ENCODE peak calls at places on chromosomes 11 and 22, in five cellular contexts. One of them, this sample, is unnamed.

GRCh38 chr11:3994030-3994640 is 100.5 kb upstream of the RRM1 start:
- DNase-seq in neural crest cell: no peak
- DNase-seq in endodermal cell: no peak
- DNase-seq in left lung: no peak
- DNase-seq in fibroblast of pulmonary artery: no peak
- DNase-seq in this sample: no peak

GRCh38 chr11:17734418-17734911 is at the start of gene KCNC1:
- DNase-seq in left lung: peak; percentile 26
- DNase-seq in neural crest cell: peak; percentile 60
- DNase-seq in fibroblast of pulmonary artery: peak; percentile 33
- DNase-seq in endodermal cell: peak; percentile 77
- DNase-seq in this sample: peak; percentile 86

GRCh38 chr11:26862801-26863200 is 131.1 kb upstream of the FIBIN start:
- DNase-seq in neural crest cell: no peak
- DNase-seq in fibroblast of pulmonary artery: no peak
- DNase-seq in left lung: no peak
- DNase-seq in endodermal cell: no peak
- DNase-seq in this sample: no peak

GRCh38 chr11:48150213-48150612 is 66.4 kb upstream of the OR4B1 start:
- DNase-seq in neural crest cell: no peak
- DNase-seq in endodermal cell: no peak
- DNase-seq in fibroblast of pulmonary artery: peak; percentile 82
- DNase-seq in left lung: no peak
- DNase-seq in this sample: no peak

GRCh38 chr11:74992852-74993251 is 4.1 kb downstream of the NEU3 start:
- DNase-seq in left lung: no peak
- DNase-seq in fibroblast of pulmonary artery: no peak
- DNase-seq in neural crest cell: no peak
- DNase-seq in endodermal cell: no peak
- DNase-seq in this sample: no peak

GRCh38 chr11:130847517-130847916 is 68.8 kb downstream of the SNX19 start:
- DNase-seq in neural crest cell: no peak
- DNase-seq in endodermal cell: no peak
- DNase-seq in left lung: no peak
- DNase-seq in fibroblast of pulmonary artery: peak; percentile 75
- DNase-seq in this sample: no peak

GRCh38 chr11:118872403-118872821 is 11.3 kb upstream of the CXCR5 start:
- DNase-seq in endodermal cell: no peak
- DNase-seq in left lung: no peak
- DNase-seq in neural crest cell: no peak
- DNase-seq in fibroblast of pulmonary artery: no peak
- DNase-seq in this sample: no peak

GRCh38 chr11:100639140-100639539 is 47.9 kb upstream of the ARHGAP42 start:
- DNase-seq in left lung: no peak
- DNase-seq in endodermal cell: peak; percentile 53
- DNase-seq in fibroblast of pulmonary artery: peak; percentile 26
- DNase-seq in neural crest cell: peak; percentile 33
- DNase-seq in this sample: no peak

GRCh38 chr11:121706884-121707283 is 254.1 kb upstream of the SORL1-AS1 start:
- DNase-seq in fibroblast of pulmonary artery: no peak
- DNase-seq in neural crest cell: no peak
- DNase-seq in left lung: no peak
- DNase-seq in endodermal cell: no peak
- DNase-seq in this sample: no peak

GRCh38 chr11:122910775-122911174 is 28.2 kb downstream of the JHY start:
- DNase-seq in fibroblast of pulmonary artery: peak; percentile 45
- DNase-seq in neural crest cell: no peak
- DNase-seq in left lung: no peak
- DNase-seq in endodermal cell: no peak
- DNase-seq in this sample: no peak

GRCh38 chr22:26550498-26551033 is 38.3 kb upstream of the TFIP11 start:
- DNase-seq in endodermal cell: peak; percentile 65
- DNase-seq in left lung: peak; percentile 78
- DNase-seq in fibroblast of pulmonary artery: peak; percentile 75
- DNase-seq in neural crest cell: no peak
- DNase-seq in this sample: no peak

GRCh38 chr11:86816251-86816726 is 15.9 kb downstream of the PRSS23 start:
- DNase-seq in fibroblast of pulmonary artery: peak; percentile 84
- DNase-seq in left lung: no peak
- DNase-seq in endodermal cell: no peak
- DNase-seq in neural crest cell: no peak
- DNase-seq in this sample: no peak

GRCh38 chr11:23404225-23405160 is 544.2 kb upstream of the CCDC179 start:
- DNase-seq in left lung: no peak
- DNase-seq in endodermal cell: no peak
- DNase-seq in neural crest cell: no peak
- DNase-seq in fibroblast of pulmonary artery: no peak
- DNase-seq in this sample: no peak

GRCh38 chr11:108895579-108896480 is 231.0 kb downstream of the DDX10 start:
- DNase-seq in left lung: no peak
- DNase-seq in neural crest cell: no peak
- DNase-seq in fibroblast of pulmonary artery: peak; percentile 60
- DNase-seq in endodermal cell: no peak
- DNase-seq in this sample: no peak

GRCh38 chr11:118379497-118379896 is 20.1 kb downstream of the UBE4A start:
- DNase-seq in neural crest cell: no peak
- DNase-seq in endodermal cell: no peak
- DNase-seq in left lung: no peak
- DNase-seq in fibroblast of pulmonary artery: no peak
- DNase-seq in this sample: no peak

GRCh38 chr11:127114035-127114434 is 113.5 kb upstream of the KIRREL3 start:
- DNase-seq in neural crest cell: no peak
- DNase-seq in endodermal cell: no peak
- DNase-seq in fibroblast of pulmonary artery: no peak
- DNase-seq in left lung: no peak
- DNase-seq in this sample: no peak

GRCh38 chr11:46239801-46240061 is 37.7 kb upstream of the CREB3L1 start:
- DNase-seq in left lung: no peak
- DNase-seq in fibroblast of pulmonary artery: peak; percentile 24
- DNase-seq in neural crest cell: no peak
- DNase-seq in endodermal cell: no peak
- DNase-seq in this sample: no peak

GRCh38 chr22:32339190-32340012 is 18.3 kb upstream of the RFPL3 start:
- DNase-seq in left lung: no peak
- DNase-seq in neural crest cell: no peak
- DNase-seq in fibroblast of pulmonary artery: no peak
- DNase-seq in endodermal cell: peak; percentile 49
- DNase-seq in this sample: no peak

GRCh38 chr22:24305260-24305692 is 34.6 kb downstream of the SPECC1L start:
- DNase-seq in fibroblast of pulmonary artery: peak; percentile 71
- DNase-seq in endodermal cell: no peak
- DNase-seq in left lung: no peak
- DNase-seq in neural crest cell: no peak
- DNase-seq in this sample: no peak

GRCh38 chr22:50206599-50206998 is 5.8 kb downstream of the SELENOO start:
- DNase-seq in fibroblast of pulmonary artery: peak; percentile 32
- DNase-seq in neural crest cell: peak; percentile 42
- DNase-seq in endodermal cell: peak; percentile 91
- DNase-seq in left lung: peak; percentile 79
- DNase-seq in this sample: no peak

GRCh38 chr11:69500285-69501120 is 19.0 kb downstream of the LINC01488 start:
- DNase-seq in fibroblast of pulmonary artery: no peak
- DNase-seq in neural crest cell: no peak
- DNase-seq in left lung: peak; percentile 23
- DNase-seq in endodermal cell: no peak
- DNase-seq in this sample: no peak

DNA sequence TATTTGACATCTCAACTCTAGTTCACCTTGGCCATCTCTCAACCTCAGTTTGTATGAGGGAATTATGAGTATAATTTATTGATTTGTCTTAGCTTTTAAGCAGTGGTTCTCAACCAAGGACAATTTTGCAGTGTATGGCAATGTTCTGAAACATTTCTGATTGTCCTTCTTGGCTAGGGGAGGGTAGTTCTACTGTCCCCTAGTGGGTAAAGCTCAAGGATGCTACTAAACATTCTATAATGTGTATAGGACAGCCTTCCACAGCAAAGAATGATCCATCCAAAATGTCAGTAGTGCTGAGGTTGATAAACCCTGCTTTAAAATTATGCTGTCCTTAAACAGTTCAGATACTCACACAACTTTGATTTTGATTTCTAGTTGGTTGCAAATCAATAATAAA is 78.1 kb upstream of the ALKBH3 start:
- DNase-seq in neural crest cell: no peak
- DNase-seq in left lung: no peak
- DNase-seq in endodermal cell: no peak
- DNase-seq in fibroblast of pulmonary artery: peak; percentile 16
- DNase-seq in this sample: no peak
- TF ChIP-seq CTCF in neural crest cell: peak; percentile 39
- TF ChIP-seq CTCF in left lung: no peak
- TF ChIP-seq CTCF in endodermal cell: peak; percentile 72
- TF ChIP-seq CTCF in fibroblast of pulmonary artery: peak; percentile 47
- TF ChIP-seq CTCF in this sample: peak; percentile 32

GRCh38 chr11:62242021-62242420 is at the start of gene SCGB1D2:
- DNase-seq in left lung: no peak
- DNase-seq in fibroblast of pulmonary artery: no peak
- DNase-seq in endodermal cell: peak; percentile 79
- DNase-seq in neural crest cell: no peak
- DNase-seq in this sample: no peak
- TF ChIP-seq CTCF in left lung: no peak
- TF ChIP-seq CTCF in fibroblast of pulmonary artery: no peak
- TF ChIP-seq CTCF in endodermal cell: peak; percentile 39
- TF ChIP-seq CTCF in neural crest cell: no peak
- TF ChIP-seq CTCF in this sample: no peak

DNA sequence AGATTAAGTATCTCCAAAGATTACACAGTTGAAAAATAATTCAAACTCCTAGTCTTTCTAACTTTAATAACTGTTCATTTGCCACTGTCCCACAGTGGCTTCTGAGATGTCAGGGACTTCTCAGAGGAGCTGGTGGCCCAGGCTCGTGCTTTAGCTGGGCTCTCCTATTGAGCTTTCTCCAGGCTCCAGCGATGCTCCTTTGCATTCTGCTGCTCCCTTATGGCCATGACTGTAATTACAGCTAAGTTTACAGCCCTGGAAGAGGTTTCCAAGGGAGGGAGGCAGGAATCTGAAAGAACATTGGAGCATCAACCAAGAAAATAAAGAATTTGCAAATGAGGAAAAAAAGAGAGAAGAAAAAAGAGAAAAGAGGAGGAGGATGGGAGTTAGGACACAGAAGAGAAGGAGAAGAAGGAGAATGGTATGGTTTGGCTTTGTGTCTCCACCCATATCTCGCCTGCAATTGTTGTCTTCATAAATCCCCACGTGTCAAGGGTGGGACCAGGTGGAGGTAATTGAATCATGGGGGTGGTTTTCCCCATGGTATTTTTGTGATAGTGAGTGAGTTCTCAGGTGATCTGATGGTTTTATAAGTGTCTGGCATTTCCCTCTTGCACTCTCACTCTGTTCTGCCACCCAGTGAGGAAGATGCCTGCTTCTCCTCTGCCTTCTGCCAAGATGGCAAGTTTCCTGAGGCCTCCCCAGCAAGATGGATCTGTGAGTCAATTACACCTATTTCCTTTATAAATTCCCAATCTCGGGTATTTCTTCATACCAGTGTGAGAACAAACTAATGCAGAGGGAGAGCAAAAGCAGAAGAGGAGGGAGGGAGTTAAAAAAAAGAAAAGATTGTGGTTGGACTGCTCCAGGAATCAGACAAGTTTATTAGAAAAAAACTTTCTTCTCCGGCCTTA is 857.0 kb downstream of the KCNA4 start:
- DNase-seq in neural crest cell: peak; percentile 51
- DNase-seq in left lung: no peak
- DNase-seq in endodermal cell: peak; percentile 84
- DNase-seq in fibroblast of pulmonary artery: peak; percentile 86
- DNase-seq in this sample: peak; percentile 53
- TF ChIP-seq CTCF in neural crest cell: peak; percentile 79
- TF ChIP-seq CTCF in left lung: peak; percentile 44
- TF ChIP-seq CTCF in endodermal cell: peak; percentile 84
- TF ChIP-seq CTCF in fibroblast of pulmonary artery: peak; percentile 80
- TF ChIP-seq CTCF in this sample: peak; percentile 64

GRCh38 chr11:64450168-64450560 is 91.2 kb downstream of the RPS6KA4 start:
- DNase-seq in endodermal cell: no peak
- DNase-seq in left lung: no peak
- DNase-seq in fibroblast of pulmonary artery: no peak
- DNase-seq in neural crest cell: no peak
- DNase-seq in this sample: no peak
- TF ChIP-seq CTCF in endodermal cell: no peak
- TF ChIP-seq CTCF in left lung: no peak
- TF ChIP-seq CTCF in fibroblast of pulmonary artery: no peak
- TF ChIP-seq CTCF in neural crest cell: no peak
- TF ChIP-seq CTCF in this sample: no peak

DNA sequence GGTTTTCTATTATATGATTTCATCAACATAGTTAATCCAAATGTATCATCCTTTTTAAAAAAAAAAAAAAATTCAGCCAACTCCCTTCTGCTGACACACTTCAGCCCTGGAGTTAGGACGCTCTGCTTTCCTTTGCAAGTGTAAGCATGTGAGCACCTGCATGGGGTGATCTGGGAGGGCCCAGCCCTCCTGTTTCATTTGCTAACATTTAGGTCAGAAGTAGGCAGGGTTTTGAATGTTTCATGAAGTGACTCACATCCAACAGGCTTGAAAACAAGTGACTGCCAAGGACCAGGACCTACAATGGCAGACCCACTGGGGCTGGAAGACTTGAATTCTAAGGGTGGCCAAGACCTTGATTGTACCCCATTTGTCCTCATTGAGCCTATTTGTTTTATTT is 137.4 kb downstream of the CD44 start:
- DNase-seq in fibroblast of pulmonary artery: no peak
- DNase-seq in neural crest cell: no peak
- DNase-seq in endodermal cell: peak; percentile 51
- DNase-seq in left lung: peak; percentile 44
- DNase-seq in this sample: no peak
- TF ChIP-seq CTCF in fibroblast of pulmonary artery: no peak
- TF ChIP-seq CTCF in neural crest cell: no peak
- TF ChIP-seq CTCF in endodermal cell: no peak
- TF ChIP-seq CTCF in left lung: no peak
- TF ChIP-seq CTCF in this sample: no peak